ENCODE peak calls at places on chromosome 21, in six cellular contexts. X is GM20000, O is fibroblast of the aortic adventitia, B is brain microvascular endothelial cell, K is Calu3, P is GM23338. E is an unnamed sample.

GRCh38 chr21:39451332-39452206 is at the start of gene SH3BGR:
- DNase-seq in X (no peak), O (peak), B (no peak), K (no peak), P (peak), E (peak)

GRCh38 chr21:31473685-31474345 is 129.8 kb upstream of the TIAM1 start:
- DNase-seq in X (no peak), O (no peak), B (no peak), K (no peak), P (no peak), E (no peak)

GRCh38 chr21:38857152-38857825 is 51.6 kb downstream of the ETS2 start:
- DNase-seq in X (no peak), O (no peak), B (no peak), K (no peak), P (no peak), E (no peak)

GRCh38 chr21:32771134-32771523 is 426 bp downstream of the PAXBP1 start:
- DNase-seq in X (peak), O (peak), B (peak), K (peak), P (peak), E (peak)

GRCh38 chr21:37047079-37047478 is 25.8 kb downstream of the PIGP start:
- DNase-seq in X (no peak), O (no peak), B (no peak), K (peak), P (no peak), E (no peak)

GRCh38 chr21:32256226-32256625 is 22.6 kb downstream of the MIS18A start:
- DNase-seq in X (no peak), O (no peak), B (no peak), K (no peak), P (no peak), E (no peak)

GRCh38 chr21:26715878-26716506 is 129.2 kb downstream of the ADAMTS1 start:
- DNase-seq in X (peak), O (peak), B (peak), K (peak), P (peak), E (peak)

GRCh38 chr21:37207441-37208009 is 59.6 kb downstream of the VPS26C start:
- DNase-seq in X (peak), O (peak), B (no peak), K (peak), P (no peak), E (no peak)

GRCh38 chr21:33015091-33015490 is 10.6 kb upstream of the OLIG2 start:
- DNase-seq in X (no peak), O (no peak), B (no peak), K (no peak), P (no peak), E (no peak)

GRCh38 chr21:18954415-18954972 is 550.9 kb upstream of the TMPRSS15 start:
- DNase-seq in X (no peak), O (no peak), B (no peak), K (no peak), P (no peak), E (no peak)

DNA sequence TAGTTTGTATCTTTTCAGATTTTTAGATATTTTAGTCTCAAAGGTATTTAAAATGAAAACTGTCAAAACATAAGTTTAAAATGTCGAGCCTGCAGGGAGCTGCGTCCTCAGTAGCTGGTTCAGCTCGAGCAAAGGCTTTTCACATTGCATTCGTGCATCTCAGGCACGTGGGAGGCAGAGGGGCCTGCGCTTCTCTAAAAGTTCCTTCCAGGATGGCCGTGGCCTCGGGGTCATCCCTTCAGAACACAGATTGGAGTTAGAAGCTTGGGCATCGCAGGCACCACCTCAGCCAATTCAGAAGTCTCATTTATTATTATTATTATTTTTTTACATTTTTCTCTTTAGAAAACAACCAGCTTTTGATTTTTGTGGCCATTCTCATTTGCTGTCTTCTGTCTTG is 66.9 kb upstream of the DIP2A start:
- DNase-seq in X (no peak), O (no peak), B (no peak), K (no peak), P (no peak), E (no peak)
- TF ChIP-seq CTCF in X (no peak), O (no peak), B (no peak), K (no peak), P (no peak), E (no peak)

GRCh38 chr21:41827951-41828883 is 50.9 kb downstream of the PRDM15 start:
- DNase-seq in X (no peak), O (no peak), B (no peak), K (no peak), P (no peak), E (no peak)
- TF ChIP-seq CTCF in X (no peak), O (no peak), B (no peak), K (no peak), P (no peak), E (no peak)

GRCh38 chr21:44024257-44024656 is 12.1 kb downstream of the TRAPPC10 start:
- DNase-seq in X (no peak), O (no peak), B (no peak), K (no peak), P (no peak), E (no peak)

GRCh38 chr21:44028287-44028659 is 16.2 kb downstream of the TRAPPC10 start:
- DNase-seq in X (no peak), O (no peak), B (no peak), K (no peak), P (no peak), E (no peak)

GRCh38 chr21:44029460-44030087 is 17.5 kb downstream of the TRAPPC10 start:
- DNase-seq in X (no peak), O (no peak), B (no peak), K (no peak), P (no peak), E (no peak)

GRCh38 chr21:44024895-44025353 is 12.8 kb downstream of the TRAPPC10 start:
- DNase-seq in X (no peak), O (peak), B (peak), K (no peak), P (peak), E (peak)

GRCh38 chr21:44027607-44028286 is 15.6 kb downstream of the TRAPPC10 start:
- DNase-seq in X (no peak), O (no peak), B (no peak), K (no peak), P (no peak), E (no peak)
- TF ChIP-seq CTCF in X (no peak), O (no peak), B (no peak), K (no peak), P (no peak), E (no peak)

DNA sequence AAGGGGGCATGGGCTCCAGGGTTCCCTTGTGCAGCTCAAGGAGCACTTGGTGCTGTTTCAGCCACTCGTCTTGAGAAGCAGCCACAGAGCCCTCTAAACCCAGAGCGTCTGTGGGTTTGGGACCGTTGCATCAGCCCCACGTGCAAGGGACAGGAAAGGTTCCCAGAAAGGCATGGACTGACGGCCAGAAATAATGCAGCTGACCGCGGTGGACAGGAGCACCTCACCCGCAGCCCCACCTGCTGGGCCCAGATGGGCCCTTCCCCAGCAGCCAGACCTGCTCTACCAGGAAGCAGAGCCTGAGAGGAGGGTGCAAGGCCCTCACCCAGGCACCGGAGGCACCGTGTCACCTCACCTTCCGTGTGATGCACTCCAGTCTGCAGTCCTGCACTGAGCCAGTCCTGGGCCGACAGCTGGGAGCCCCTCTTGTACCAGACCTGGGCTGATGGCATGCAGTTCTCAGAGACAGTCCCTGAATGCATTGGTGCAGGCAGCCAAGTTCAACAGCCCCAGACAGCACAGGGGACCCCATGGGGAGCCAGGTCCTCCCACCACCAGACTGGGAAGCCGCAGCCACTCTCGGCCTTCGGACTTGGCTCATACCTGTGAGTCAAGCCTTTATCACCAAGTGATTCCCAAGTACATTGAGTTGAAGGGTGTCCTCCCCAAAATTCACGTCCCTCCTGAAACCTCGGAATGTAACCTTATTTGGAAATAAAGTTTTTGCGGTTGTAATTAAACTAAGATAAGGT is 4.8 kb upstream of the TFF3 start:
- DNase-seq in X (no peak), O (no peak), B (no peak), K (peak), P (no peak), E (no peak)
- TF ChIP-seq CTCF in X (no peak), O (no peak), B (no peak), K (no peak), P (no peak), E (no peak)

DNA sequence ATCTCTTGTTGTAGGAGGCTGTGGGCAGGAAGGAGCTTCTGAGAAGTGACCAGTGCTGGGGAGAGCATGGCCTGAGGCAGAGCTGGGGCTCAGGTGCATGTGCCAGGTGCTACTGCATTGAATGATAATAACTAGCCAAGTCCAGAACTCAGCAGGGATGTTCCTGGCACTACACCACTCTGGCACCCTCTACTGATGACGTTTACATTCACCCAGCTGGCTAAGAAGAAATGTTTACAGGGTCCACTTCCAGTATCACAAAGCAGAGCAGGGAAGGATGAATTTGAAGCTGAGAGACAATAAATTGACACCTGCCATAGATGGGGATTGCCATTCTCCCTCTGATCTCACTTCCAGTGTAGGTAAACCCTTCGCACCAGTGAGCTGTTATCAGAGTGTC is 411.8 kb downstream of the SETD4 start:
- DNase-seq in X (no peak), O (no peak), B (no peak), K (no peak), P (no peak), E (no peak)
- TF ChIP-seq CTCF in X (no peak), O (no peak), B (peak), K (no peak), P (no peak), E (no peak)

DNA sequence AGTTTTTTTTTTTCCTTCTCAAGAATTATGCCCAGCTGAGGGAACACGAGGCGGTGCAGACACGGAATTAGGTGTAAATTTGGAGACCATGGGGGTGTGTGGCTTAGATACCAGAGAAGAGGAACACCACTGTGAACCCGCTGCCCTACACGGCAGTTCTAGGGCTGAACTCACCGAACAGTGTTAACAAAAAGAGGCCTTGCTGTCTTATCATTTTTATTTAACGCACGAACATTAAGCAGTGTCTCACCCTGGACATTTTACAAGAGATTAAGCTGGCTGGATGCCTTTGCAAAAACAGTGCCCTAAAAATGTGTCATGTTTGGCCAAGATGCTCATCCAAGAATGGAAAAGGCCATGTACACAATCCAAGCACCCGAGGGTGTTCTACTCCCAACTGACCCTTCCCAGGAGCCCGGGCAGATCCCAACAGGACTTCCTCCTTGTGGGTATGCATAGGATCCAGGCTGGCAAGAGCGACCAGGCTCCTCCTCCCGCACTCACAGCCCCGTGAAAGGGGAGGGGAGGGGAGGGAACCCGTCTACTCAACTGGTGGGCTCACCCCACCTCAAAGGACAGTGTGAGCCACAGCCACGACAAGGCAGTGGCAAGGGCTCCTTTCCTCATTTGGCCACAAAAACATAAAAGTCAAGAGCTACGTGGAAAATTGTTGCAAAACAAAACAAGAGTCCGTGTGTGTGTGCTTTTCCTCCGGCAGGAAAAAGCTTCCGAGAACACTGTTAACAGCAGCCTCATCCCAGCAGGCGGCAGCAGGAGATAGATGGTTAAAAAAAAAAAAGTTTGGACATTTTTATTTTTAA is 20.3 kb downstream of the C2CD2 start:
- DNase-seq in X (no peak), O (peak), B (no peak), K (no peak), P (no peak), E (no peak)
- TF ChIP-seq CTCF in X (no peak), O (peak), B (peak), K (no peak), P (no peak), E (peak)

GRCh38 chr21:35511298-35512162 is 462.4 kb upstream of the RUNX1 start:
- DNase-seq in X (no peak), O (peak), B (peak), K (peak), P (no peak), E (no peak)

GRCh38 chr21:35509004-35509704 is 460.1 kb upstream of the RUNX1 start:
- DNase-seq in X (no peak), O (no peak), B (no peak), K (no peak), P (no peak), E (peak)

GRCh38 chr21:35506352-35506751 is 457.2 kb upstream of the RUNX1 start:
- DNase-seq in X (no peak), O (peak), B (no peak), K (no peak), P (peak), E (no peak)

GRCh38 chr21:35510294-35510693 is 461.2 kb upstream of the RUNX1 start:
- DNase-seq in X (no peak), O (no peak), B (no peak), K (no peak), P (no peak), E (no peak)

DNA sequence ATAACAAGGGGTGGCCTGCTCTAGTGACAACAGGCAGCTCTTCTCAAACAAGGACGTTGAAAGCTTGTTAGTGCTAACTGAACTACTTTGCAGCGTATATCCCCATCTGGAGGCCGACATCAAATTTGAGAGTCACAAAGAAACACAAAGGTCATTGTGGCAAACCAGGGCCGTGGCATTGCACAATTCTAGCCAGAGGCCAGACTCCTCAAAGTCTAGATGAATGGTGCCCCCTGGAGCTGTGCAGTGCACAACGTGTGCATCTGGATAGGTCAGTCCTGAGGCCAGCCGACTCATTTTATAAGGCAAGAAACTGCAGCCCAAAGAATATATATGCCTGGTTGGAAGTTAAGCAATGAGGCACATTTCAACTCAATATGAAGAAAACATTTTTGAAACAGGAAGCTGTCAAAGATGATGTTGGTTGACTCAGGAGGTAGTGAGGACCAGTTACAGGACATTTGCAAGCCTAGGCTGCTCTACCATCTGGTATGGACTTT is 459.3 kb upstream of the RUNX1 start:
- DNase-seq in X (no peak), O (peak), B (peak), K (peak), P (peak), E (peak)
- TF ChIP-seq CTCF in X (no peak), O (peak), B (peak), K (peak), P (peak), E (no peak)

GRCh38 chr21:41289431-41289830 is 27.2 kb upstream of the FAM3B start:
- DNase-seq in X (no peak), O (no peak), B (no peak), K (no peak), P (peak), E (no peak)
- TF ChIP-seq CTCF in X (no peak), O (no peak), B (no peak), K (no peak), P (no peak), E (no peak)

GRCh38 chr21:34019402-34019801 is 54.0 kb upstream of the MRPS6 start:
- DNase-seq in X (no peak), O (no peak), B (no peak), K (no peak), P (no peak), E (no peak)

GRCh38 chr21:34021726-34022125 is 51.7 kb upstream of the MRPS6 start:
- DNase-seq in X (no peak), O (no peak), B (no peak), K (no peak), P (no peak), E (no peak)

GRCh38 chr21:34018910-34019309 is 54.5 kb upstream of the MRPS6 start:
- DNase-seq in X (no peak), O (no peak), B (no peak), K (no peak), P (no peak), E (no peak)

GRCh38 chr21:34020934-34021553 is 52.3 kb upstream of the MRPS6 start:
- DNase-seq in X (no peak), O (no peak), B (no peak), K (no peak), P (no peak), E (no peak)

GRCh38 chr21:34020005-34020847 is 53.2 kb upstream of the MRPS6 start:
- DNase-seq in X (peak), O (peak), B (no peak), K (no peak), P (no peak), E (no peak)
- TF ChIP-seq CTCF in X (no peak), O (no peak), B (no peak), K (no peak), P (no peak), E (no peak)

GRCh38 chr21:44957047-44957831 is 17.4 kb downstream of the SLX9 start:
- DNase-seq in X (no peak), O (no peak), B (no peak), K (no peak), P (no peak), E (no peak)

GRCh38 chr21:44957901-44958451 is 18.1 kb downstream of the SLX9 start:
- DNase-seq in X (no peak), O (no peak), B (no peak), K (no peak), P (no peak), E (no peak)

GRCh38 chr21:44960141-44961092 is 20.6 kb downstream of the SLX9 start:
- DNase-seq in X (no peak), O (no peak), B (no peak), K (no peak), P (no peak), E (no peak)

GRCh38 chr21:44958471-44959191 is 18.8 kb downstream of the SLX9 start:
- DNase-seq in X (no peak), O (peak), B (peak), K (no peak), P (no peak), E (peak)

GRCh38 chr21:44959376-44960091 is 19.7 kb downstream of the SLX9 start:
- DNase-seq in X (no peak), O (no peak), B (no peak), K (no peak), P (no peak), E (no peak)
- TF ChIP-seq CTCF in X (no peak), O (no peak), B (no peak), K (no peak), P (no peak), E (no peak)

E was measured in heart right ventricle.